ENCODE peak calls at places on chromosomes 7 and 10, in nine cellular contexts. K is CD8-positive, alpha-beta T cell; E is thoracic aorta; L is AG04450; H is endothelial cell of umbilical vein; I is MG63; M is fibroblast of lung; W is mucosa of descending colon; Q is lung. U is an unnamed sample. For H3K9me3, the result is how much of the 10 kb centered on the place peaks cover.

GRCh38 chr10:12644380-12645144 is 295.2 kb downstream of the CAMK1D start:
- DNase-seq in K (no peak), E (no peak), L (no peak), H (no peak), I (peak), M (no peak), W (no peak), Q (no peak), U (no peak)

GRCh38 chr10:5888352-5888751 is 1.3 kb downstream of the ANKRD16 start:
- DNase-seq in K (no peak), E (no peak), L (no peak), H (peak), I (no peak), M (peak), W (no peak), Q (no peak), U (peak)

GRCh38 chr10:21521910-21522533 is 3.5 kb downstream of the SKIDA1 start:
- DNase-seq in K (no peak), E (no peak), L (no peak), H (no peak), I (no peak), M (peak), W (no peak), Q (no peak), U (no peak)

GRCh38 chr10:73876157-73876556 is 1.8 kb upstream of the CAMK2G start:
- DNase-seq in K (no peak), E (no peak), L (no peak), H (no peak), I (no peak), M (no peak), W (no peak), Q (no peak), U (no peak)

GRCh38 chr7:93476491-93477344 is 97.8 kb downstream of the CALCR start:
- DNase-seq in K (no peak), E (no peak), L (no peak), H (no peak), I (no peak), M (no peak), W (no peak), Q (no peak), U (no peak)

GRCh38 chr7:48147078-48147591 is 24.1 kb upstream of the ABCA13 start:
- DNase-seq in K (no peak), E (no peak), L (no peak), H (no peak), I (no peak), M (no peak), W (peak), Q (no peak), U (no peak)

GRCh38 chr10:91185239-91185875 is 35.1 kb upstream of the PCGF5 start:
- DNase-seq in K (no peak), E (peak), L (no peak), H (no peak), I (peak), M (peak), W (no peak), Q (no peak), U (peak)

GRCh38 chr10:115857856-115858255 is 415.1 kb downstream of the GFRA1 start:
- DNase-seq in K (no peak), E (no peak), L (no peak), H (no peak), I (no peak), M (peak), W (no peak), Q (no peak), U (no peak)

GRCh38 chr10:369441-370221 is 234.4 kb downstream of the ZMYND11 start:
- DNase-seq in K (no peak), E (no peak), L (peak), H (no peak), I (no peak), M (peak), W (no peak), Q (no peak), U (peak)

GRCh38 chr7:1225462-1226154 is 7.1 kb upstream of the UNCX start:
- DNase-seq in K (peak), E (no peak), L (no peak), H (no peak), I (no peak), M (no peak), W (peak), Q (no peak), U (peak)

GRCh38 chr7:149854611-149855367 is 16.6 kb downstream of the ZNF862 start:
- DNase-seq in K (no peak), E (no peak), L (no peak), H (no peak), I (peak), M (peak), W (peak), Q (peak), U (peak)

GRCh38 chr7:115634633-115635032 is 395.9 kb downstream of the TFEC start:
- DNase-seq in K (no peak), E (no peak), L (no peak), H (peak), I (peak), M (peak), W (no peak), Q (no peak), U (peak)

GRCh38 chr7:138458576-138459234 is 1.4 kb upstream of the TRIM24 start:
- DNase-seq in K (no peak), E (no peak), L (no peak), H (no peak), I (no peak), M (no peak), W (no peak), Q (no peak), U (no peak)

GRCh38 chr10:10831085-10831484 is 186.6 kb upstream of the CELF2 start:
- DNase-seq in K (no peak), E (peak), L (peak), H (peak), I (peak), M (peak), W (no peak), Q (peak), U (peak)

GRCh38 chr10:132371641-132372081 is 25.3 kb upstream of the PWWP2B start:
- DNase-seq in K (no peak), E (no peak), L (no peak), H (no peak), I (no peak), M (no peak), W (no peak), Q (no peak), U (no peak)

GRCh38 chr10:94294168-94294567 is 68.6 kb downstream of the NOC3L start:
- DNase-seq in K (no peak), E (no peak), L (no peak), H (no peak), I (no peak), M (no peak), W (no peak), Q (no peak), U (no peak)

GRCh38 chr7:146736446-146737190 is 620.0 kb downstream of the CNTNAP2 start:
- DNase-seq in K (no peak), E (no peak), L (no peak), H (no peak), I (peak), M (peak), W (no peak), Q (no peak), U (peak)

GRCh38 chr10:88372881-88373592 is 210.1 kb downstream of the RNLS start:
- DNase-seq in K (no peak), E (no peak), L (no peak), H (no peak), I (no peak), M (peak), W (no peak), Q (no peak), U (no peak)

GRCh38 chr10:22712959-22713852 is 1.2 kb downstream of the PIP4K2A start:
- DNase-seq in K (peak), E (no peak), L (no peak), H (peak), I (peak), M (peak), W (peak), Q (no peak), U (peak)

GRCh38 chr7:148422028-148422427 is 168.5 kb upstream of the C7orf33 start:
- DNase-seq in K (no peak), E (no peak), L (no peak), H (no peak), I (no peak), M (no peak), W (no peak), Q (no peak), U (no peak)

GRCh38 chr10:83476211-83476610 is 663.1 kb upstream of the GHITM start:
- DNase-seq in K (no peak), E (no peak), L (no peak), H (no peak), I (no peak), M (no peak), W (no peak), Q (no peak), U (no peak)

GRCh38 chr7:68295386-68295785 is 1298.8 kb downstream of the TYW1 start:
- DNase-seq in K (no peak), E (no peak), L (no peak), H (no peak), I (no peak), M (no peak), W (no peak), Q (no peak), U (no peak)

GRCh38 chr7:132472463-132473120 is 103.7 kb downstream of the PLXNA4 start:
- DNase-seq in K (no peak), E (peak), L (no peak), H (no peak), I (peak), M (peak), W (no peak), Q (no peak), U (peak)

GRCh38 chr7:30740417-30741181 is 11.3 kb upstream of the INMT start:
- DNase-seq in K (peak), E (no peak), L (peak), H (peak), I (peak), M (peak), W (peak), Q (peak), U (peak)

GRCh38 chr10:34231441-34232180 is 583.5 kb downstream of the PARD3 start:
- DNase-seq in K (no peak), E (no peak), L (no peak), H (no peak), I (no peak), M (no peak), W (no peak), Q (no peak), U (no peak)

GRCh38 chr7:50657341-50657873 is 92.2 kb upstream of the DDC start:
- DNase-seq in K (no peak), E (peak), L (no peak), H (peak), I (no peak), M (peak), W (no peak), Q (peak), U (peak)

GRCh38 chr10:102579206-102579790 is 65.0 kb upstream of the TRIM8 start:
- DNase-seq in K (no peak), E (no peak), L (no peak), H (peak), I (no peak), M (peak), W (no peak), Q (no peak), U (no peak)

GRCh38 chr7:135712182-135712782 is 15.7 kb downstream of the SLC13A4 start:
- DNase-seq in K (no peak), E (no peak), L (no peak), H (no peak), I (peak), M (no peak), W (no peak), Q (no peak), U (no peak)

DNA sequence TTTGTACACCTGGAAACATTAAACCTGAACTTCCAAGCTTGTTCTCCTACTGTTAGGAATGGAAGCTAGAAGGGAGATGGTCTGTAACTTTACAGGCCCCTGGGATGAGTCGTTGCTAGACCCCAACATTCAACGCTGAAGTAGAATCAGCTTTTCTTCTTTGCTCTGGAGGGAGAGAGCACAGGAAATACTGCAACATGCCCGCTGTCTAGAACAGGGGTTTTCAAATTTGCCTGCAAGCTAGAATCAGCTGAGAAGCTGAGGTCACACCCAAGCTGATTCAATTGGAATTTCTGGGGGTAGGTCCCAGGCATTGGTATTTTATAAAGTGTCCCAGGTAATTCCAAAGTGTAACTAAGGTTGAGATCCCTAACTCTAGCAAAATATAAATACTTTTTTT is 219.7 kb downstream of the PRPF18 start:
- DNase-seq in K (no peak), E (no peak), L (no peak), H (no peak), I (no peak), M (no peak), W (no peak), Q (no peak), U (no peak)
- H3K9me3 ChIP-seq in K (under half), E (under half), L (under half), H (under half), I (under half), M (under half), W (under half), Q (under half), U (under half)

DNA sequence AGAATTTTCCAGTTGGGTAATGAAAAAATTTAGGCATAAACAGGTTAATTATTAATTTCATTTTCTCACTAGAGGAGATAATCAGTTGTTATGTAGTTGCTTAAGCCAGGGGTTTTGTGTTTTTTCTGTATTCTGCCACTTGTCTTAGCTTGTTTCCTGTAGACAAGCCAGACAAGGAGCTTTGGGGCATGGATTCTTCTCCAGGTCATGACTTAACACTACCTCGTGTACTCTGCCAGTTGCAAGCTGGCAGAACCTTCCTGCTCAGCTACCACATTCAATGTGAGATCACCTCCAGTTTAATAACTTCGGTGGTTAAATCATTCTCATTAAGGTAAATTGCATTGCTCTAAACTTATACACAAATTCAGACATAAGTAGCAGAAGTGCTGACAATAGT is 1.8 kb downstream of the CCM2 start:
- DNase-seq in K (no peak), E (no peak), L (no peak), H (no peak), I (no peak), M (no peak), W (no peak), Q (no peak), U (no peak)
- H3K4me3 ChIP-seq in K (no peak), E (peak), L (no peak), H (no peak), I (peak), M (peak), W (no peak), Q (no peak), U (peak)

DNA sequence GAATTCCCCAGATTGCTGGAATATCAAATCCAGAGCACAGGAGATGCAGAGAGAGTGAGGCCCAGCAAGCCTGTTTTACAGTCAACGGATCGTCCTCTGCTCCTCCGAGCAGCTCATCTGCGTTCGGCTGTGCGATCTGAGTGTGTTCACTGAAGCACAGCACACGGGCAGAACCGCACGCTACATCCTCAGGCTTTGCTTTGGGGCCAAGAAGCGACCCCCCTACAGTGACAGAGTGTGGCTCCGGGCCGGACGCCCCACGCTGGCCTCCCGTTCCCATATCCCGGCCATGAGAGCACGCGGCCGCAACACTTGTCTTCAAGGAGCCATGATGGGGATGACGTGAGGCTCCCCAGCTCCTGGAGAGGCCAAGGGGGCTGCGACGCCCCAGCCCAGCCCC is 431.4 kb downstream of the DNAJB6 start:
- DNase-seq in K (no peak), E (no peak), L (no peak), H (no peak), I (no peak), M (no peak), W (no peak), Q (no peak), U (no peak)
- H3K9me3 ChIP-seq in K (under half), E (under half), L (half or more), H (under half), I (under half), M (under half), W (under half), Q (under half), U (under half)

GRCh38 chr7:23685770-23686169 is 5.8 kb downstream of the FAM221A start:
- DNase-seq in K (no peak), E (no peak), L (no peak), H (no peak), I (no peak), M (peak), W (peak), Q (no peak), U (no peak)

GRCh38 chr7:23679898-23680416 is at the start of gene FAM221A:
- DNase-seq in K (peak), E (peak), L (peak), H (peak), I (peak), M (peak), W (peak), Q (peak), U (peak)

DNA sequence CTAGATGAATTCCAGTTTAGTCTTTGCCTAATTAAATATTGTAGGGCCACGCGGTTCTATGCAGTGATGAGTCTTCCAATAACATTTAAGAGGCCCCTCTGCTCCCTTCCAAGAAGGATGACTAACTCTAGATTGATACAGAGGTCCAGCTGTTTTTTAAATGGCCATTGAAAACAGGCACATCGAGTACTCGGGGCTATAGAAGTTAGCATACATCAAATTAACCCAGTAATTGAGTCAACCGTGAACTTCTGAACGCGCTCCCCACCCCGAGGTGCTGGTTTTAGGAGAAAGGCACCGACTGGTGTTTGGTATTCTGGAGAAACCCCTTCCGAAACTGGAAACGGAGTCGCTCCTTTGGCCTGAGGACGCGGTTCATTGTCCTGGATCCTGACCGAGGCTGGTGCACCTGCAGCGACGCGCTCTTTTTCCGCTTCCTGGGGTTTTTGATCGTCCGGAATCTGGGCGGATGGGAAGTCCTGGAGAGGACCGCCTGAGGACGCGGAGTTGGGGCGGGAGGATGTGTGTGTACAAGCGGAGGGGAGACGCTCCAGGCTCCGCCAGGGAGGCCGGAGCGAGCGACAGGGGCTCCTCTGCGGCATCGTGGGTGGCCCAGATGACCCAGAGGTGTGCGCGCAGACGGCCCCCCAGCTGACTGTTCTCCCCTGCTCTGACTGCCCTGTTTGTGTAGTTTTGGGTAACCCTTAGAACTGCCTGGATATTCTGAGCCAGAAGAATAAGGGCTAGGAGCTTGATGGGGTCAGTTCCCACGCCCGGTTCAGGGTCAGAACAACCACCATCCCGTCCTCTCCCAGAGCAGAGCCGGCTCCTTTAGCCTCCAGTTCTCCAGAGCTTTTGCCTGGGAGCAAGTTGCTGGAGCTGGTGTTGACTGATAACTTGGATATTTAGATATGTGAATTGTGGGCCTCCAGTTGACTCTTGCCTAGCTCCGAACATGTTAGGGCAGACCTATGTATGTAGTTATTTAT is 712 bp downstream of the FAM221A start:
- DNase-seq in K (peak), E (no peak), L (no peak), H (peak), I (peak), M (peak), W (peak), Q (peak), U (peak)
- H3K4me3 ChIP-seq in K (peak), E (peak), L (peak), H (peak), I (peak), M (peak), W (peak), Q (peak), U (peak)

U was measured in adipocyte.